ENCODE peak calls at places on chromosomes 2 and 18, in ten cellular contexts. V is mammary epithelial cell, Z is GM12865, D is GM12878, O is GM23338, C is ovary, G is mesothelial cell of epicardium, S is brain microvascular endothelial cell, Y is adrenal gland, P is tibial nerve. K is an unnamed sample.

GRCh38 chr2:230758566-230759480 is 46.2 kb downstream of the CAB39 start:
- DNase-seq in D (no peak), S (peak), V (peak), C (no peak), G (no peak), Y (no peak), Z (no peak), O (no peak), P (no peak), K (no peak)

GRCh38 chr18:60996822-60997221 is 336.4 kb upstream of the CDH20 start:
- DNase-seq in D (no peak), O (no peak), Y (no peak), G (no peak), P (no peak), V (no peak), Z (no peak), S (no peak), C (no peak), K (no peak)

GRCh38 chr18:36307513-36307912 is 10.0 kb downstream of the FHOD3 start:
- DNase-seq in S (no peak), V (no peak), C (no peak), O (no peak), Y (no peak), D (no peak), Z (no peak), G (no peak), P (no peak), K (no peak)

GRCh38 chr2:58107803-58108710 is 61.5 kb downstream of the VRK2 start:
- DNase-seq in C (no peak), G (no peak), V (peak), O (peak), P (no peak), D (no peak), Y (no peak), Z (no peak), S (peak), K (no peak)

GRCh38 chr18:25289040-25289631 is 62.8 kb downstream of the ZNF521 start:
- DNase-seq in D (no peak), G (no peak), Z (no peak), O (no peak), Y (no peak), P (no peak), C (peak), V (peak), S (peak), K (no peak)

GRCh38 chr2:144519597-144519933 is 354 bp downstream of the ZEB2 start:
- DNase-seq in Z (no peak), P (no peak), G (no peak), C (no peak), Y (no peak), S (no peak), V (no peak), O (no peak), D (no peak), K (no peak)

GRCh38 chr2:136019304-136019703 is 33.9 kb upstream of the DARS1 start:
- DNase-seq in C (no peak), G (no peak), S (no peak), D (peak), V (no peak), Z (peak), Y (no peak), P (no peak), O (no peak), K (no peak)

GRCh38 chr2:100786297-100786658 is 33.7 kb upstream of the NPAS2 start:
- DNase-seq in P (no peak), D (no peak), G (no peak), O (no peak), Z (no peak), V (peak), C (no peak), Y (peak), S (peak), K (no peak)

GRCh38 chr18:1075310-1075709 is 170.6 kb downstream of the ADCYAP1 start:
- DNase-seq in Z (no peak), S (no peak), Y (no peak), P (no peak), C (no peak), D (no peak), O (no peak), V (no peak), G (no peak), K (no peak)

GRCh38 chr18:1078301-1078700 is 173.6 kb downstream of the ADCYAP1 start:
- DNase-seq in D (no peak), O (peak), P (no peak), Z (no peak), S (no peak), Y (no peak), C (no peak), G (no peak), V (no peak), K (no peak)
- TF ChIP-seq CTCF in D (no peak), O (peak), P (no peak), Z (no peak), S (no peak), Y (no peak), C (no peak), G (no peak), V (no peak), K (no peak)

GRCh38 chr2:42928692-42929576 is 136.6 kb upstream of the HAAO start:
- DNase-seq in O (peak), G (no peak), D (no peak), C (no peak), Z (peak), Y (no peak), V (no peak), P (no peak), S (peak), K (no peak)
- TF ChIP-seq CTCF in O (peak), G (peak), D (peak), C (no peak), Z (peak), Y (no peak), V (peak), P (peak), S (peak), K (peak)

GRCh38 chr2:216877085-216877484 is 17.2 kb upstream of the TNP1 start:
- DNase-seq in G (no peak), V (no peak), S (no peak), Z (peak), D (no peak), P (no peak), Y (no peak), O (no peak), C (no peak), K (no peak)
- TF ChIP-seq CTCF in G (no peak), V (peak), S (peak), Z (peak), D (peak), P (no peak), Y (no peak), O (peak), C (no peak), K (peak)

GRCh38 chr2:159228006-159228655 is 58.4 kb downstream of the WDSUB1 start:
- DNase-seq in C (no peak), Y (no peak), D (no peak), Z (no peak), G (no peak), V (no peak), S (no peak), O (no peak), P (no peak), K (no peak)
- TF ChIP-seq CTCF in C (no peak), Y (no peak), D (no peak), Z (no peak), G (no peak), V (no peak), S (no peak), O (no peak), P (no peak), K (no peak)

GRCh38 chr2:43521568-43521967 is 74.3 kb downstream of the THADA start:
- DNase-seq in Z (no peak), P (no peak), Y (no peak), D (no peak), V (no peak), S (no peak), O (no peak), G (no peak), C (no peak), K (no peak)

GRCh38 chr2:43525506-43525905 is 70.3 kb downstream of the THADA start:
- DNase-seq in Z (no peak), G (no peak), Y (no peak), C (no peak), O (no peak), V (no peak), D (no peak), P (no peak), S (no peak), K (no peak)

GRCh38 chr2:43522177-43522576 is 73.7 kb downstream of the THADA start:
- DNase-seq in P (no peak), V (no peak), C (no peak), G (no peak), Z (no peak), D (no peak), O (no peak), S (no peak), Y (no peak), K (no peak)

GRCh38 chr2:43526994-43527393 is 68.8 kb downstream of the THADA start:
- DNase-seq in Z (no peak), S (no peak), O (no peak), G (no peak), Y (no peak), P (no peak), V (no peak), C (peak), D (no peak), K (no peak)

DNA sequence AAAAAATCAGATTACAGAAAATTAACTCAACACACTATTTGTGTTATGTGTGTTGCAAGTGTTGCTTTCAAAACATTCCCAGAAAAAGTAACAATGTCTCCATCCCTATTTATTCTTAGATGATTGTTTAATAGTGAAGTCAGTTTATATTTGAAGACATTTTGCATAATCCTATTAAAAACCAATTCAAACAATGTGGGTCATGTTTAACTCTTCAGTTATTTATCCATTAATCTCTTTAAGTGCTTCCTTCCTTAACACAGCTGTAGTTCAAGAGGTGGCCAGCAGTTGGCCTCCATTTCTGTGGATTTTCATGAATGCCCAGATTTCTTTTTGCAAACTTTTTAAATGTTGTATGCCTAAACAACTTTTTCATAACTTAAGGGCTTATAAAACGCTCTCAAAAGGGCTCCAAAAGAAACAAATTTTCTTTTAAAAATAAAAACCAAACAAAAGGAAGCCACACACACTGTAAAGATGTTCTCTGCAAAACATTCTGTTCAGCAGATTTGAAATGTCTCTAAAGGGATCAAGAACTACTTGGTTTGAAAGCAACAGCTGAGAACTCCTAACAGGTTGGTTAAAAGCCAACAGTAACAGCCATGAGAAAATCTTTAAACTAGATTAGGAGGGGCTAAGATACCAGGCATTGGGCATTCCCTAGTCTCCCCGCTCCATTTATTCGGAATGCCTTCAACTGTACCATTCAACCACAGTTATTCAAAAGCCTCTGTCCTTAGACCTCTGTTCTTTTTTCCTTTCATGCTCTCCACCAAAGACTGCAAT is 71.5 kb downstream of the THADA start:
- DNase-seq in Z (no peak), C (no peak), O (peak), V (no peak), G (no peak), P (no peak), S (no peak), Y (no peak), D (no peak), K (no peak)
- TF ChIP-seq CTCF in Z (peak), C (no peak), O (peak), V (peak), G (peak), P (no peak), S (peak), Y (peak), D (peak), K (peak)

GRCh38 chr2:232588680-232589585 is 38.4 kb downstream of the EIF4E2 start:
- DNase-seq in O (no peak), G (no peak), D (no peak), P (no peak), C (no peak), S (peak), V (peak), Y (peak), Z (no peak), K (no peak)

GRCh38 chr2:232593931-232594330 is 39.5 kb upstream of the EFHD1 start:
- DNase-seq in P (no peak), D (no peak), O (no peak), S (no peak), V (no peak), Z (no peak), G (no peak), C (no peak), Y (no peak), K (no peak)

GRCh38 chr2:232588031-232588430 is 37.5 kb downstream of the EIF4E2 start:
- DNase-seq in P (no peak), Y (no peak), V (no peak), G (no peak), O (no peak), Z (no peak), S (no peak), C (no peak), D (no peak), K (no peak)

GRCh38 chr2:232597362-232598079 is 35.9 kb upstream of the EFHD1 start:
- DNase-seq in O (no peak), V (no peak), Y (no peak), G (no peak), S (no peak), Z (no peak), P (no peak), D (no peak), C (no peak), K (no peak)

DNA sequence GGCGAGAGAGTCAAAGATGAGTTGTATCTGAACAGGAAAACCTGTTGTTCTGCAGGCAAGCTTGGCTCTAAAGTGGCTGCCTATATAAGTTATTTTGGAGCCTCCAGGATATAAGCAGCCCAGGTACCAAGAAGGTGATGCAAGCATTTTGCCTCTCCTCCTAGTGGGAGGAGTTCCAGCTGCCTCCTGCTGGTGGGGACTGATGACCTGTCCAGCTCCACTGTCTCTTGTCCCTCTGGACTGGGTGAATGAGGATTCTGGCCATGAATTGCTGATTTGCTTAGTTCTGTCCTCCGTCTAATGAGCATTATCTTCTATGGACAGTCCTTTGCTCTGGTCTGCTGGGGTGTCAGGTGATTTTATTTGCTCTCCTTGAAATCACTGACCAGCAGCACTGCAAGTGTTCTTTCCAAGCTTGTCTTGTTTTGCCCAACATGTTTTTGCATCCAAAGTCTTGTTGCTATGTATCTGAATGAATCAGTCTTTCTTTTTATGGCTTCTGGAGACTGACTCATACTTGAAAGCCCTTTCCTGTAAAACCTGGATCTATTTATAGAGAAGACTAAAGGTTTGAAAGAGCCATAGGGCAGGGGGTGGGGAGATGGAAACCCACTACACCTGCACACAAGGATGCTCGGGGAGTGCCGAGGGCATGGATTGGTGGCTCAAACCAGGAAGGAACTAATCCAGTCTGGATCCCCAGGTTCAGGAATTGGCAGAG is 40.6 kb upstream of the EFHD1 start:
- DNase-seq in Y (no peak), C (no peak), Z (no peak), D (no peak), S (peak), V (peak), P (no peak), G (no peak), O (no peak), K (no peak)
- TF ChIP-seq CTCF in Y (no peak), C (no peak), Z (no peak), D (no peak), S (peak), V (peak), P (no peak), G (no peak), O (peak), K (peak)

DNA sequence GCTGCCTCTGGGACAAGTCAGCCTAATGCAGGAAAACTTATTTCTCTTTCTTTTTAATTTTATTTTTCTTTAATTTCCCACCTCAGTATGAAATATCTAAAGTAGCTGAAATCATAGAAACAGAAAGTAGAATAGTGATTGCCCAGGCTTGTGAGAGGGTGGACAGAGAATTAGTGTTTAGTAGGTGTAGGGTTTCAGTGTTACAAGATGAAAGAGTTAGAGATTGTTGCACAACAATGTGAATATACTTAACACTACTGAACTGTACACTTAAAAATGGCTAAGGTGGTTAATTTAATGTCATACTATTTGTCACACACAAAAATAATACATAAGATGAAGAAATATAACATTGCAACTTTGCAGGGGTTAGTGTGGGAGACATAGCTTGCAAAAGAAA is 80.8 kb downstream of the NAT8 start:
- DNase-seq in D (no peak), Z (no peak), C (no peak), Y (no peak), O (no peak), P (no peak), G (no peak), V (no peak), S (no peak), K (no peak)
- TF ChIP-seq CTCF in D (no peak), Z (no peak), C (no peak), Y (no peak), O (no peak), P (no peak), G (no peak), V (no peak), S (no peak), K (no peak)

GRCh38 chr18:73787316-73787715 is 360.3 kb downstream of the FBXO15 start:
- DNase-seq in C (no peak), Y (no peak), O (no peak), G (no peak), P (no peak), V (peak), D (no peak), Z (no peak), S (no peak), K (no peak)
- TF ChIP-seq CTCF in C (no peak), Y (no peak), O (no peak), G (no peak), P (no peak), V (no peak), D (no peak), Z (no peak), S (no peak), K (no peak)

GRCh38 chr2:122531803-122532344 is 776.4 kb downstream of the TSN start:
- DNase-seq in G (no peak), C (no peak), O (peak), Z (no peak), P (no peak), D (no peak), V (no peak), S (peak), Y (no peak), K (no peak)
- TF ChIP-seq CTCF in G (no peak), C (no peak), O (peak), Z (peak), P (no peak), D (no peak), V (peak), S (peak), Y (no peak), K (peak)

GRCh38 chr2:137893145-137893544 is 71.1 kb upstream of the HNMT start:
- DNase-seq in Y (no peak), D (no peak), S (no peak), C (no peak), V (no peak), G (no peak), O (no peak), Z (no peak), P (no peak), K (no peak)

GRCh38 chr2:137886432-137886831 is 77.8 kb upstream of the HNMT start:
- DNase-seq in Y (no peak), V (peak), P (no peak), Z (no peak), G (no peak), O (peak), S (no peak), D (no peak), C (no peak), K (no peak)

DNA sequence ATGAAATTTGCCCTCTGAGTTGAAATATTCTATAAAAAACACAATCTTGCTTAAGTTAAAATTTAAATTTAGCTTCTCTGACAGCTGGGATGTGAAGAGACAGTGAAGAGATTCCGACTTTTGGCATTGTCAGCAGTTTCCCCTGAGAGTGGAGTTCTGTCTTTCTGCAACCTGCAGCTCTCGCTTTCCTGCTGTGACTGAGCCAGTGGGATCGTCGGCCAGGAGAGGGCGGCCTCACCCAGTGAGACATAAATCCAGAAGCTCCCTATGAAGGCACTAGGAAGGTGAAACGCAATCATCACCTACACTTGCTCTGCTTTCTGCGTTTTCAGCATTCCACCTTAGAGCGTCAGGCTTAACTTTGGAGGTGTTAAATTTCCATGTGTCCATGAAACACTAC is 75.4 kb upstream of the HNMT start:
- DNase-seq in O (peak), S (peak), G (peak), D (no peak), C (peak), Y (peak), P (no peak), Z (peak), V (peak), K (no peak)
- TF ChIP-seq CTCF in O (peak), S (peak), G (peak), D (peak), C (no peak), Y (peak), P (peak), Z (peak), V (peak), K (peak)